ENCODE peak calls at places on chromosomes 12 and 14, in seven cellular contexts. C is cardiac fibroblast, L is left ventricle myocardium inferior, V is IMR-90, J is AG10803, N is lower lobe of right lung, Q is astrocyte of the spinal cord. A is an unnamed sample.

GRCh38 chr12:124191024-124191359 is 103.9 kb upstream of the RFLNA start:
- DNase-seq in C (peak), L (no peak), V (no peak), J (peak), N (no peak), Q (no peak), A (no peak)

GRCh38 chr14:29077916-29078315 is 311.3 kb downstream of the FOXG1 start:
- DNase-seq in C (no peak), L (no peak), V (no peak), J (no peak), N (no peak), Q (no peak), A (no peak)

GRCh38 chr12:53451661-53452158 is at the start of gene PCBP2:
- DNase-seq in C (peak), L (peak), V (peak), J (peak), N (peak), Q (peak), A (peak)

GRCh38 chr14:23929131-23929530 is 24.4 kb upstream of the DHRS4 start:
- DNase-seq in C (no peak), L (no peak), V (no peak), J (no peak), N (no peak), Q (no peak), A (no peak)

GRCh38 chr12:65593206-65593833 is 231.0 kb upstream of the HMGA2 start:
- DNase-seq in C (no peak), L (no peak), V (no peak), J (no peak), N (no peak), Q (no peak), A (no peak)

GRCh38 chr14:101369916-101370592 is 191.2 kb upstream of the DIO3 start:
- DNase-seq in C (no peak), L (no peak), V (no peak), J (no peak), N (no peak), Q (no peak), A (peak)

GRCh38 chr14:104422301-104423223 is 157.0 kb upstream of the C14orf180 start:
- DNase-seq in C (no peak), L (no peak), V (no peak), J (no peak), N (no peak), Q (no peak), A (no peak)

GRCh38 chr12:52403561-52403960 is 2.6 kb downstream of the KRT82 start:
- DNase-seq in C (no peak), L (no peak), V (no peak), J (no peak), N (no peak), Q (no peak), A (no peak)

GRCh38 chr14:33062881-33063280 is 124.2 kb downstream of the NPAS3 start:
- DNase-seq in C (peak), L (no peak), V (no peak), J (peak), N (no peak), Q (peak), A (no peak)

GRCh38 chr14:55094630-55095157 is 34.4 kb upstream of the LGALS3 start:
- DNase-seq in C (no peak), L (no peak), V (peak), J (no peak), N (no peak), Q (peak), A (no peak)

GRCh38 chr14:52119030-52119429 is 50.2 kb upstream of the NID2 start:
- DNase-seq in C (no peak), L (no peak), V (no peak), J (no peak), N (no peak), Q (no peak), A (no peak)

GRCh38 chr12:93880853-93881522 is 203.8 kb downstream of the CRADD start:
- DNase-seq in C (no peak), L (no peak), V (no peak), J (no peak), N (no peak), Q (no peak), A (no peak)

GRCh38 chr12:52151859-52152783 is 39.7 kb downstream of the KRT80 start:
- DNase-seq in C (peak), L (peak), V (peak), J (peak), N (peak), Q (peak), A (peak)

GRCh38 chr14:61562321-61563161 is 132.8 kb upstream of the HIF1A start:
- DNase-seq in C (peak), L (no peak), V (peak), J (peak), N (no peak), Q (peak), A (no peak)

GRCh38 chr14:76329150-76329881 is 46.6 kb upstream of the ESRRB start:
- DNase-seq in C (no peak), L (no peak), V (no peak), J (no peak), N (no peak), Q (no peak), A (no peak)

GRCh38 chr14:96146131-96146771 is 58.4 kb upstream of the BDKRB2 start:
- DNase-seq in C (peak), L (no peak), V (peak), J (peak), N (no peak), Q (peak), A (no peak)

GRCh38 chr12:130504110-130504835 is 166.6 kb downstream of the PIWIL1 start:
- DNase-seq in C (no peak), L (no peak), V (no peak), J (no peak), N (no peak), Q (no peak), A (no peak)

GRCh38 chr12:118541945-118542344 is 165.6 kb downstream of the SUDS3 start:
- DNase-seq in C (no peak), L (no peak), V (no peak), J (no peak), N (no peak), Q (no peak), A (no peak)

GRCh38 chr12:107681836-107682820 is 3.5 kb upstream of the PWP1 start:
- DNase-seq in C (no peak), L (no peak), V (no peak), J (no peak), N (no peak), Q (no peak), A (no peak)

GRCh38 chr12:16347391-16348298 is at the start of gene MGST1:
- DNase-seq in C (peak), L (peak), V (peak), J (peak), N (peak), Q (peak), A (peak)

GRCh38 chr14:26846388-26846787 is 248.6 kb upstream of the NOVA1 start:
- DNase-seq in C (peak), L (no peak), V (no peak), J (no peak), N (no peak), Q (peak), A (no peak)

GRCh38 chr12:45336331-45336730 is 120.4 kb downstream of the ANO6 start:
- DNase-seq in C (peak), L (no peak), V (peak), J (peak), N (no peak), Q (peak), A (no peak)

GRCh38 chr12:123807670-123808069 is 45.6 kb downstream of the DNAH10 start:
- DNase-seq in C (peak), L (no peak), V (no peak), J (peak), N (no peak), Q (no peak), A (no peak)

GRCh38 chr14:61140271-61140670 is 140.9 kb downstream of the TMEM30B start:
- DNase-seq in C (peak), L (no peak), V (peak), J (no peak), N (no peak), Q (no peak), A (no peak)

GRCh38 chr14:25006961-25007795 is 42.8 kb downstream of the STXBP6 start:
- DNase-seq in C (peak), L (no peak), V (peak), J (peak), N (no peak), Q (peak), A (no peak)

GRCh38 chr14:102500190-102500661 is 9.3 kb downstream of the ANKRD9 start:
- DNase-seq in C (peak), L (peak), V (peak), J (peak), N (peak), Q (peak), A (peak)

GRCh38 chr12:93200291-93200917 is 177.3 kb upstream of the NUDT4 start:
- DNase-seq in C (peak), L (no peak), V (no peak), J (no peak), N (no peak), Q (peak), A (no peak)

GRCh38 chr12:67590122-67590795 is 58.3 kb upstream of the DYRK2 start:
- DNase-seq in C (no peak), L (no peak), V (no peak), J (no peak), N (no peak), Q (no peak), A (no peak)

GRCh38 chr12:104590002-104590401 is 133.3 kb downstream of the CHST11 start:
- DNase-seq in C (no peak), L (no peak), V (no peak), J (no peak), N (no peak), Q (no peak), A (no peak)

GRCh38 chr14:104151028-104151385 is 12.6 kb downstream of the KIF26A start:
- DNase-seq in C (no peak), L (no peak), V (no peak), J (no peak), N (no peak), Q (no peak), A (no peak)

GRCh38 chr12:123485756-123486155 is 27.8 kb downstream of the SNRNP35 start:
- DNase-seq in C (no peak), L (no peak), V (no peak), J (no peak), N (no peak), Q (no peak), A (no peak)

GRCh38 chr12:49873361-49873934 is 30.3 kb downstream of the FAIM2 start:
- DNase-seq in C (peak), L (peak), V (peak), J (no peak), N (no peak), Q (peak), A (no peak)

GRCh38 chr12:25001311-25001710 is 52.4 kb upstream of the BCAT1 start:
- DNase-seq in C (no peak), L (no peak), V (peak), J (no peak), N (no peak), Q (no peak), A (no peak)

GRCh38 chr14:71448431-71449315 is 483.6 kb upstream of the RGS6 start:
- DNase-seq in C (no peak), L (no peak), V (no peak), J (peak), N (no peak), Q (no peak), A (no peak)
- H3K4me3 ChIP-seq in C (no peak), L (no peak), V (no peak), J (no peak), N (no peak), Q (no peak), A (no peak)

GRCh38 chr14:67575684-67576083 is 24.4 kb downstream of the PIGH start:
- DNase-seq in C (no peak), L (no peak), V (no peak), J (no peak), N (peak), Q (no peak), A (no peak)

GRCh38 chr14:67577909-67578749 is 21.9 kb downstream of the PIGH start:
- DNase-seq in C (no peak), L (no peak), V (no peak), J (no peak), N (peak), Q (no peak), A (no peak)

GRCh38 chr14:67574806-67575205 is 25.3 kb downstream of the PIGH start:
- DNase-seq in C (no peak), L (no peak), V (no peak), J (no peak), N (peak), Q (no peak), A (no peak)

GRCh38 chr14:67577181-67577580 is 22.9 kb downstream of the PIGH start:
- DNase-seq in C (no peak), L (no peak), V (no peak), J (no peak), N (peak), Q (no peak), A (no peak)

GRCh38 chr14:67576216-67576615 is 23.9 kb downstream of the PIGH start:
- DNase-seq in C (no peak), L (no peak), V (no peak), J (no peak), N (peak), Q (no peak), A (no peak)
- H3K4me3 ChIP-seq in C (no peak), L (no peak), V (no peak), J (no peak), N (no peak), Q (no peak), A (no peak)

GRCh38 chr12:128109636-128110035 is 157.3 kb upstream of the TMEM132C start:
- DNase-seq in C (no peak), L (no peak), V (no peak), J (no peak), N (no peak), Q (no peak), A (no peak)
- H3K4me3 ChIP-seq in C (no peak), L (no peak), V (no peak), J (no peak), N (no peak), Q (no peak), A (no peak)

GRCh38 chr12:121536929-121537813 is 43.7 kb downstream of the KDM2B start:
- DNase-seq in C (peak), L (peak), V (peak), J (peak), N (peak), Q (peak), A (peak)
- H3K4me3 ChIP-seq in C (peak), L (peak), V (peak), J (peak), N (peak), Q (peak), A (peak)

A was measured in uterus.